ENCODE peak calls at places on chromosomes 16 and 17, in six cellular contexts. S is NCI-H1092, Y is bronchial epithelial cell, V is brain microvascular endothelial cell, I is anterior cingulate cortex, D is ACHN. B is an unnamed sample.

GRCh38 chr17:49473900-49474751 is 21.0 kb upstream of the NGFR start:
- DNase-seq in S (no peak), Y (no peak), V (no peak), I (no peak), D (no peak), B (no peak)

GRCh38 chr17:74968361-74968780 is 4.2 kb downstream of the HID1 start:
- DNase-seq in S (no peak), Y (peak), V (no peak), I (no peak), D (no peak), B (no peak)

GRCh38 chr17:8475820-8476219 is 40.1 kb downstream of the NDEL1 start:
- DNase-seq in S (no peak), Y (no peak), V (no peak), I (no peak), D (no peak), B (no peak)

GRCh38 chr16:53612003-53612402 is 91.7 kb downstream of the RPGRIP1L start:
- DNase-seq in S (no peak), Y (no peak), V (no peak), I (no peak), D (no peak), B (no peak)

GRCh38 chr16:2967721-2968161 is 1.4 kb upstream of the PAQR4 start:
- DNase-seq in S (no peak), Y (no peak), V (no peak), I (no peak), D (no peak), B (no peak)

GRCh38 chr17:48357727-48358126 is 72.3 kb downstream of the SKAP1 start:
- DNase-seq in S (no peak), Y (no peak), V (no peak), I (no peak), D (no peak), B (no peak)

GRCh38 chr17:68820825-68821481 is 134.2 kb downstream of the ABCA8 start:
- DNase-seq in S (no peak), Y (peak), V (no peak), I (no peak), D (no peak), B (no peak)

GRCh38 chr16:73082608-73083007 is 34.7 kb upstream of the ZFHX3 start:
- DNase-seq in S (no peak), Y (peak), V (peak), I (no peak), D (peak), B (peak)

GRCh38 chr16:89615596-89616090 is 2.2 kb downstream of the DPEP1 start:
- DNase-seq in S (no peak), Y (no peak), V (no peak), I (no peak), D (peak), B (no peak)

GRCh38 chr17:64941045-64941444 is 21.8 kb upstream of the LRRC37A3 start:
- DNase-seq in S (no peak), Y (no peak), V (no peak), I (no peak), D (no peak), B (no peak)

B was measured in epithelial cell of proximal tubule.